ENCODE peak calls at places on chromosome 13, in four cellular contexts. M, J, F and N are unnamed samples.

GRCh38 chr13:108427355-108427754 is 157.8 kb downstream of the TNFSF13B start:
- DNase-seq in M (no peak), J (no peak), F (no peak), N (no peak)

GRCh38 chr13:110137677-110138008 is 169.3 kb downstream of the COL4A1 start:
- DNase-seq in M (peak), J (no peak), F (peak), N (no peak)

GRCh38 chr13:112928020-112928931 is 40.7 kb upstream of the MCF2L start:
- DNase-seq in M (no peak), J (no peak), F (no peak), N (no peak)

GRCh38 chr13:73708393-73708985 is 425.7 kb downstream of the KLF12 start:
- DNase-seq in M (no peak), J (peak), F (peak), N (no peak)

GRCh38 chr13:77891041-77891440 is 27.6 kb downstream of the EDNRB start:
- DNase-seq in M (no peak), J (no peak), F (no peak), N (no peak)

GRCh38 chr13:37617162-37617561 is 18.6 kb upstream of the POSTN start:
- DNase-seq in M (no peak), J (no peak), F (no peak), N (peak)

GRCh38 chr13:103246581-103247200 is 180.5 kb upstream of the SLC10A2 start:
- DNase-seq in M (no peak), J (no peak), F (no peak), N (no peak)

GRCh38 chr13:73000027-73000674 is 58.7 kb upstream of the KLF5 start:
- DNase-seq in M (no peak), J (no peak), F (peak), N (peak)

GRCh38 chr13:101303512-101303911 is 112.8 kb downstream of the NALCN start:
- DNase-seq in M (no peak), J (no peak), F (no peak), N (no peak)

GRCh38 chr13:114043421-114044053 is 69.7 kb upstream of the C13orf46 start:
- DNase-seq in M (peak), J (peak), F (no peak), N (no peak)

GRCh38 chr13:97506511-97506910 is 72.5 kb downstream of the RAP2A start:
- DNase-seq in M (no peak), J (no peak), F (no peak), N (no peak)

GRCh38 chr13:100510208-100510997 is 78.2 kb downstream of the GGACT start:
- DNase-seq in M (no peak), J (no peak), F (no peak), N (no peak)

GRCh38 chr13:79307866-79308298 is 98.2 kb downstream of the RBM26 start:
- DNase-seq in M (no peak), J (no peak), F (no peak), N (no peak)

GRCh38 chr13:39565036-39565949 is 37.7 kb downstream of the LHFPL6 start:
- DNase-seq in M (no peak), J (no peak), F (no peak), N (peak)

GRCh38 chr13:37715606-37716015 is 117.0 kb upstream of the POSTN start:
- DNase-seq in M (no peak), J (no peak), F (no peak), N (no peak)

GRCh38 chr13:80011448-80012212 is 329.3 kb downstream of the SPRY2 start:
- DNase-seq in M (no peak), J (no peak), F (peak), N (no peak)

GRCh38 chr13:111626371-111627305 is 306.2 kb downstream of the TEX29 start:
- DNase-seq in M (no peak), J (no peak), F (no peak), N (no peak)

GRCh38 chr13:111270765-111271164 is 49.7 kb upstream of the TEX29 start:
- DNase-seq in M (no peak), J (no peak), F (no peak), N (no peak)

GRCh38 chr13:79749985-79750551 is 269.1 kb downstream of the NDFIP2 start:
- DNase-seq in M (peak), J (no peak), F (peak), N (no peak)

GRCh38 chr13:108494991-108495661 is 134.3 kb upstream of the MYO16 start:
- DNase-seq in M (no peak), J (no peak), F (no peak), N (no peak)

GRCh38 chr13:23469901-23470525 is 36.5 kb upstream of the SACS start:
- DNase-seq in M (no peak), J (no peak), F (no peak), N (no peak)

GRCh38 chr13:40061466-40062450 is 406.3 kb downstream of the COG6 start:
- DNase-seq in M (no peak), J (no peak), F (no peak), N (no peak)

GRCh38 chr13:94454906-94455305 is 24.6 kb downstream of the DCT start:
- DNase-seq in M (no peak), J (no peak), F (no peak), N (no peak)

GRCh38 chr13:109575821-109576220 is 210.6 kb downstream of the IRS2 start:
- DNase-seq in M (no peak), J (no peak), F (no peak), N (no peak)

GRCh38 chr13:77857810-77858209 is 60.8 kb downstream of the EDNRB start:
- DNase-seq in M (no peak), J (no peak), F (no peak), N (no peak)

GRCh38 chr13:39895254-39895653 is 239.8 kb downstream of the COG6 start:
- DNase-seq in M (no peak), J (no peak), F (no peak), N (no peak)

GRCh38 chr13:59266478-59267063 is 897.2 kb downstream of the DIAPH3 start:
- DNase-seq in M (no peak), J (no peak), F (no peak), N (no peak)

GRCh38 chr13:113616281-113616906 is 31.8 kb downstream of the TFDP1 start:
- DNase-seq in M (no peak), J (no peak), F (no peak), N (no peak)

GRCh38 chr13:48828962-48829405 is 146.7 kb upstream of the FNDC3A start:
- DNase-seq in M (no peak), J (no peak), F (no peak), N (no peak)

GRCh38 chr13:35086667-35087066 is 144.6 kb downstream of the NBEA start:
- DNase-seq in M (no peak), J (no peak), F (no peak), N (no peak)

GRCh38 chr13:51793570-51794273 is 10.2 kb downstream of the DHRS12 start:
- DNase-seq in M (no peak), J (no peak), F (no peak), N (no peak)

DNA sequence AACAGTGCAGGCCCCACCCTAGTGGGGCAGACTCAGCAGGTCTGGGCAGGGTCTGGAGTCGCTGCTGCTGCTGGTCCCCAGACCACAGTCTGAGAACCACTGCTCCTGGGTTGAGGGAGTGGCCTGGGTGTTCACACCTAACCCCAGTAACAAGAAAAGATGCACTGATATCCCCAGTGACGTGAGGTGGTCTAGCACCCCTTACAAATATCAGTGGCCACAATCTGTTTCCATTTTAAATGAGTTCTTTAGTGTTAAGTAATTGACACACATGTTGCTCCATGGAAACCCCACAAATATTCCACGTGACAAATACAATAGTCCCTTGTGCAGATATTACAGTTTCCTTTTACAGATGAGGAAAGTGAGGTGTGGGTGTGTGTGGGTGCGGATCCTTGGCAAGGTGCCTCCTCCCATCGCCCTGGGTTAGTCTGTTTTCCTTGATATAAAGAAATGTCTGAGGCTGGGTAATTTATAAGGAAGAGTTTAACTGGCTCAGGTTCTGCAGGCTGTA is 96.3 kb upstream of the GPR183 start:
- DNase-seq in M (no peak), J (peak), F (peak), N (no peak)
- H3K27ac ChIP-seq in M (no peak), J (no peak), F (no peak), N (no peak)

DNA sequence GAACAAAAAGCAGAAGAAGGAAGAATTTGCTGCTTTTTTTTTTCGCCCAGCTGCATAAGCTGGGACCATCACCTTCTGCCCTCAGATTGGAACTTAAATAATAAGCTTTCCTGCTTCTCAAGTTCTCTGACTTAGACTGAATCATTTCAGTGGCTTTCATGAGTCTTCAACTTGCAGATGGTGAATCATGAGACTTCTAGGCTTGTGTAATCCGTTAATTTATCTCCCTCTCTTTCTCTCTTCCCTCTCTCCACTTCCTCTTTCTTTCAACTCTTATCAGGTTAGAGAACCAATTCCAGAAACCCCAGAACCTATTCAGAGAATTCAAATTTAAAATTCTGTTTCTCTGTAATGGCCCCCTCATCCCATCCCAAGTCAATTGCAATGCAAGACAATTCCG is 1153.7 kb downstream of the PCDH9 start:
- DNase-seq in M (no peak), J (no peak), F (no peak), N (no peak)
- H3K27ac ChIP-seq in M (no peak), J (no peak), F (no peak), N (no peak)

DNA sequence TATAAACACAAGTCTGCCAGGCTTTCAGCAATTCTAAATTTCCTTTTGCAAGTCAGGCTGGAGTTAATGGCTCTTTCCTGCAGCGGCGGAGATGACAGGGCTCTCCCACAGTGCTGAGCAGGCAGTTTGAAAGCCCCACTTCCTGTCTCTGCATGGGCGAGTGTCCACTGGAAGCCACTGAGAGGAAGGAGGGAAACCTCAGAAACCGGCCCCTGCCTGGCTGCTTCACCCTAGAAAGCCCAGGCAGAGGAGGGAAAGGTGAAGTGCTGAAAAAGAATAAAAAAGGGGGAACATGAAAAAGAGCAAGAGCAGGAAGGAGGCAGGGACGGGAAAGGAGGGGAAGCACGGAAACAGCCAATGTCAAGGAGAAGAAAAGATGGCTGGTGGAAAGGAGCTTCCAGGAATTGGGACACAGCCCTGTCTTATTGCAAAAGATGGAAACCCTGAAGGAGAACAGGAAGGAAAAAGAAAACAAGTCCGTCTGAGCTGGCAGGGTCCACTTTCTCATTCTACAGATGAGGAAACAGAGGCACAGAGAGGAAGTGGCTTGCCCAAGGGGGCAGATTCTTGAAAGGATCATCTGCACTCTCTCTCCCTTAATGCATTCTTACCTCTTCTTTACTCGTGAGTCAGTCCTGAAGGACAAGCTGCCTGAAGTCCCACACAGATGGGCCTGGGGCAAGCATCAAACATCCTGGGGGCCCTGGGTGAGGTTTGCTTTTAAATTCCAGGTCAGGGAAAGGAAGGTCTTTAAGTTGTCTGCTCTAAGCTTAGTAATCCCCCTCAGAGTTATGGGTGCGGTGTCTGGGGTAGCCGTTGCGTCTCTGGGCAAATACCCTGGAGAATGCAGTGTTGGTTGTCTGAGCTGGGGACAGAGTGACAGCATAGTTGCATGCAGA is 38.8 kb upstream of the ALOX5AP start:
- DNase-seq in M (peak), J (no peak), F (no peak), N (no peak)
- H3K27ac ChIP-seq in M (peak), J (no peak), F (no peak), N (no peak)

DNA sequence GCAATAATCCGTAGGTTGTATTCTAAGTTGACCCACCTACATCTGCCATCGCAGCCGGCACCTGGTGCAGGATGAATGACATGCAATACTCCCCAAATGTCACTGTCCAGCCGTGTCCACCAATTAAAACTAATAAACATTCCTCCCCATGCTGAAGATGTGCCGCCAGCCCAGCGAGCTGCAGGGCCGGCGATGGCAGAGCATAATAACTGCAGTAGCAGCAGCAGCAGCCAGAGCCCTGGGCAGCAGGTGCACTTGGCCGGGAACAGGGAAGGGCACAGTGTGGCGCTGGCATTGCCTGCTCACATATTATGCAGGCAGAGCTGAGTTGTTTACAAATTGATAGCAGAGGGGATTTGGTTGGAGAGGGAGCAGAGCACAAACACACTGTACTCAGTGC is 754.9 kb downstream of the OLFM4 start:
- DNase-seq in M (no peak), J (no peak), F (peak), N (no peak)
- H3K27ac ChIP-seq in M (no peak), J (no peak), F (no peak), N (no peak)

GRCh38 chr13:28316129-28316528 is 177.8 kb downstream of the PAN3 start:
- DNase-seq in M (no peak), J (no peak), F (no peak), N (no peak)
- H3K27ac ChIP-seq in M (no peak), J (no peak), F (no peak), N (no peak)

DNA sequence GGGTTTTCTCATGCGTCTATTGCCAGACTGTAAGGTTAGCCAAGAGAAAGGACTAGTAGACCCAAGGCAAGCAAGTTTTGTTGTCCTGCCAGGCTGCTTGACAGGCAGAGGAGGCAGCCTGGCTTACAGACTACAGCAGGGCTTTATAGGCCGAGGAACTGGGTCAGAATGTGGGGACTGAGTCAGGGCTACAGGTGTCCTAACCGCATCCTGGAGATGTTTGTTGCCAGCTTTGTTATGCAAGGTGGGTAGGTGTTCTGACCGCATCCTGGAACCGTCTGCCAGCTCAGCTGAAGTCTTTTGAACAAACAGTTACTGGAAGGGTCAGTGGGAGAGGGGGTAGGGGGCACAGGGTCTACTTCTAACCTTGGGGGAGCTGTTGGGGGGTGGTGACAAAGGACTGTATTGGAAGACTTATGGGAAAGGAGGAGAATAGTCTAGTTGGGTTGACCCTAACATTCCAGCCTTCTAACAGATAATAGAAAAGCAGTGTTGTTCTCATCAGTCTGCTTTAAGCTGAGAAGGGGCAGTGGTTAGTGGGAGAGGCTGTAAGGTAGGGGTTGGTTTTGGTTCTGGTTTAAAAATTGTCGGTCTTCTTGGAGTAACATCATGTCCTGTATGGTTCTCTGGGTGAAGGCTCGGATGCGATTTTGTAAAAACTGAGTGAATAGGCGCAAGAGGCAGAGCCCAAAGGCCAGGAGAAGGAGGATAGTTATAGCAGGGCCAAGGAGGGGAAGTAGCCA is 913.8 kb upstream of the SLITRK5 start:
- DNase-seq in M (no peak), J (peak), F (peak), N (no peak)
- H3K27ac ChIP-seq in M (no peak), J (peak), F (no peak), N (no peak)

GRCh38 chr13:49997935-49998334 is 1.1 kb downstream of the TRIM13 start:
- DNase-seq in M (no peak), J (no peak), F (peak), N (no peak)
- H3K27ac ChIP-seq in M (peak), J (peak), F (no peak), N (peak)

DNA sequence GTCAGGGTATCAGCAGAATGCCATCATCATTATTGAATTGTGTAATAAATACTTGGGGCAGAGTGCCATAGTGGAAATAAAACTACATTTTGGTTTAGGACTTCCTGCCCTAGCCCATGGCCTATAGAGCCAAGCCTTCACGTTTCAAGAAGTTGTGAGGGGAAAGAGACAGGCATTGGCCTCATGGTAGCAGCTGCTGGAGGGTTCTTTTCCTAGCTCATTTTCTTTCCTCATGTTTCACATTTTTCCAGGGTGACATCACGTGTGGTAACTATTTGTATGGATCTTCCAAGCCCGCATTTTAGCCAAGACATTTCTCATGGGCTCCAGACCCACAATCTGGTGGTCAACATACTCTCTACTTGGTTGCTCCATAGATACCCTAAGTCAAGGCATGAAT is 80.4 kb downstream of the LRCH1 start:
- DNase-seq in M (no peak), J (no peak), F (no peak), N (no peak)
- H3K27ac ChIP-seq in M (no peak), J (no peak), F (no peak), N (no peak)